ENCODE peak calls at places on chromosomes 1 and 21, in ten cellular contexts. One of them, this sample, is unnamed. For H3K36me3, the result is how much of the 10 kb centered on the place peaks cover.

GRCh38 chr1:231421616-231421970 is 494 bp downstream of the EGLN1 start:
- DNase-seq in stomach: peak
- DNase-seq in left ventricle myocardium inferior: peak
- DNase-seq in CD8-positive, alpha-beta memory T cell: peak
- DNase-seq in cardiac muscle cell: peak
- DNase-seq in IMR-90: peak
- DNase-seq in uterus: peak
- DNase-seq in prostate gland: peak
- DNase-seq in GM23338: no peak
- DNase-seq in PC-9: peak
- DNase-seq in this sample: peak

GRCh38 chr1:227547604-227548397 is 15.6 kb upstream of the ZNF678 start:
- DNase-seq in stomach: no peak
- DNase-seq in left ventricle myocardium inferior: no peak
- DNase-seq in CD8-positive, alpha-beta memory T cell: peak
- DNase-seq in cardiac muscle cell: no peak
- DNase-seq in IMR-90: no peak
- DNase-seq in uterus: no peak
- DNase-seq in prostate gland: no peak
- DNase-seq in GM23338: no peak
- DNase-seq in PC-9: no peak
- DNase-seq in this sample: no peak

GRCh38 chr1:44801491-44802305 is 1.5 kb downstream of the PLK3 start:
- DNase-seq in stomach: no peak
- DNase-seq in left ventricle myocardium inferior: peak
- DNase-seq in CD8-positive, alpha-beta memory T cell: peak
- DNase-seq in cardiac muscle cell: no peak
- DNase-seq in IMR-90: no peak
- DNase-seq in uterus: peak
- DNase-seq in prostate gland: no peak
- DNase-seq in GM23338: no peak
- DNase-seq in PC-9: no peak
- DNase-seq in this sample: no peak

GRCh38 chr1:204130989-204131892 is 20.6 kb downstream of the ETNK2 start:
- DNase-seq in stomach: no peak
- DNase-seq in left ventricle myocardium inferior: no peak
- DNase-seq in CD8-positive, alpha-beta memory T cell: no peak
- DNase-seq in cardiac muscle cell: no peak
- DNase-seq in IMR-90: peak
- DNase-seq in uterus: peak
- DNase-seq in prostate gland: no peak
- DNase-seq in GM23338: peak
- DNase-seq in PC-9: peak
- DNase-seq in this sample: no peak

GRCh38 chr1:67261646-67262045 is 46.0 kb upstream of the IL12RB2 start:
- DNase-seq in stomach: no peak
- DNase-seq in left ventricle myocardium inferior: no peak
- DNase-seq in CD8-positive, alpha-beta memory T cell: no peak
- DNase-seq in cardiac muscle cell: no peak
- DNase-seq in IMR-90: no peak
- DNase-seq in uterus: no peak
- DNase-seq in prostate gland: no peak
- DNase-seq in GM23338: peak
- DNase-seq in PC-9: no peak
- DNase-seq in this sample: peak

GRCh38 chr1:101295212-101295611 is 58.4 kb downstream of the S1PR1 start:
- DNase-seq in stomach: no peak
- DNase-seq in left ventricle myocardium inferior: no peak
- DNase-seq in CD8-positive, alpha-beta memory T cell: no peak
- DNase-seq in cardiac muscle cell: no peak
- DNase-seq in IMR-90: no peak
- DNase-seq in uterus: no peak
- DNase-seq in prostate gland: no peak
- DNase-seq in GM23338: no peak
- DNase-seq in PC-9: peak
- DNase-seq in this sample: no peak

GRCh38 chr1:68359045-68359444 is 90.7 kb downstream of the RPE65 start:
- DNase-seq in stomach: no peak
- DNase-seq in left ventricle myocardium inferior: no peak
- DNase-seq in CD8-positive, alpha-beta memory T cell: no peak
- DNase-seq in cardiac muscle cell: no peak
- DNase-seq in IMR-90: peak
- DNase-seq in uterus: no peak
- DNase-seq in prostate gland: no peak
- DNase-seq in GM23338: no peak
- DNase-seq in PC-9: no peak
- DNase-seq in this sample: no peak

GRCh38 chr1:94339229-94339927 is 78.8 kb upstream of the ABCD3 start:
- DNase-seq in stomach: no peak
- DNase-seq in left ventricle myocardium inferior: no peak
- DNase-seq in CD8-positive, alpha-beta memory T cell: no peak
- DNase-seq in cardiac muscle cell: no peak
- DNase-seq in IMR-90: no peak
- DNase-seq in uterus: no peak
- DNase-seq in prostate gland: no peak
- DNase-seq in GM23338: no peak
- DNase-seq in PC-9: no peak
- DNase-seq in this sample: no peak

GRCh38 chr1:205648212-205648910 is 16.6 kb upstream of the ELK4 start:
- DNase-seq in stomach: no peak
- DNase-seq in left ventricle myocardium inferior: no peak
- DNase-seq in CD8-positive, alpha-beta memory T cell: no peak
- DNase-seq in cardiac muscle cell: peak
- DNase-seq in IMR-90: peak
- DNase-seq in uterus: no peak
- DNase-seq in prostate gland: peak
- DNase-seq in GM23338: no peak
- DNase-seq in PC-9: no peak
- DNase-seq in this sample: no peak

GRCh38 chr21:36122977-36123376 is 11.9 kb upstream of the CBR3 start:
- DNase-seq in stomach: no peak
- DNase-seq in left ventricle myocardium inferior: no peak
- DNase-seq in CD8-positive, alpha-beta memory T cell: no peak
- DNase-seq in cardiac muscle cell: no peak
- DNase-seq in IMR-90: no peak
- DNase-seq in uterus: no peak
- DNase-seq in prostate gland: no peak
- DNase-seq in GM23338: no peak
- DNase-seq in PC-9: no peak
- DNase-seq in this sample: no peak

GRCh38 chr1:32894019-32894600 is 7.1 kb downstream of the TMEM54 start:
- DNase-seq in stomach: no peak
- DNase-seq in left ventricle myocardium inferior: no peak
- DNase-seq in CD8-positive, alpha-beta memory T cell: no peak
- DNase-seq in cardiac muscle cell: no peak
- DNase-seq in IMR-90: no peak
- DNase-seq in uterus: no peak
- DNase-seq in prostate gland: no peak
- DNase-seq in GM23338: peak
- DNase-seq in PC-9: no peak
- DNase-seq in this sample: no peak

GRCh38 chr1:212432706-212433576 is at the start of gene NENF:
- DNase-seq in stomach: peak
- DNase-seq in left ventricle myocardium inferior: peak
- DNase-seq in CD8-positive, alpha-beta memory T cell: peak
- DNase-seq in cardiac muscle cell: peak
- DNase-seq in IMR-90: peak
- DNase-seq in uterus: peak
- DNase-seq in prostate gland: peak
- DNase-seq in GM23338: peak
- DNase-seq in PC-9: peak
- DNase-seq in this sample: peak

GRCh38 chr1:230745071-230745470 is 2.1 kb upstream of the CAPN9 start:
- DNase-seq in stomach: no peak
- DNase-seq in left ventricle myocardium inferior: no peak
- DNase-seq in CD8-positive, alpha-beta memory T cell: no peak
- DNase-seq in cardiac muscle cell: no peak
- DNase-seq in IMR-90: no peak
- DNase-seq in uterus: no peak
- DNase-seq in prostate gland: no peak
- DNase-seq in GM23338: no peak
- DNase-seq in PC-9: no peak
- DNase-seq in this sample: no peak

GRCh38 chr1:208174200-208174599 is 70.0 kb downstream of the PLXNA2 start:
- DNase-seq in stomach: no peak
- DNase-seq in left ventricle myocardium inferior: no peak
- DNase-seq in CD8-positive, alpha-beta memory T cell: no peak
- DNase-seq in cardiac muscle cell: no peak
- DNase-seq in IMR-90: no peak
- DNase-seq in uterus: no peak
- DNase-seq in prostate gland: no peak
- DNase-seq in GM23338: no peak
- DNase-seq in PC-9: no peak
- DNase-seq in this sample: no peak

GRCh38 chr1:2314803-2315710 is 76.3 kb downstream of the MORN1 start:
- DNase-seq in stomach: peak
- DNase-seq in left ventricle myocardium inferior: peak
- DNase-seq in CD8-positive, alpha-beta memory T cell: peak
- DNase-seq in cardiac muscle cell: peak
- DNase-seq in IMR-90: peak
- DNase-seq in uterus: peak
- DNase-seq in prostate gland: no peak
- DNase-seq in GM23338: peak
- DNase-seq in PC-9: peak
- DNase-seq in this sample: peak

DNA sequence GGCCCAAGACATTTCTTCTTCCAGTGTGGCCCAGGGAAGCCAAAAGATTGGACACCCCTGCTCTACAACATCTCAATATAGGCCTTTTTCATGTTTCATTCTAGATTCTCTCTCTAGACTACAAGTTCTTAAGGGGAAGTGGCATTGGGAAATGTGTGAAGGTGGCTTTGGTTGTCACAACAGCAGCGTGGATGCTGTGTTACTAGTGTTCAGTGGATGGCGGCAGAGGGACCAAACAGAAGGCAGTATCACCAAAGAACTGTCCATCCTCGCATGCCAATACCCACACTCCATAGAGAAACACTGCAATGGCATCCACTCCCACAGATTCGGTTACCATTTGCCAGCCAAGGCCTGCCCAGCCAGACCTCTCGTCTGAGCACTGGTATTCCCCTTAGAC is 24.3 kb upstream of the IFNAR2 start:
- DNase-seq in stomach: no peak
- DNase-seq in left ventricle myocardium inferior: no peak
- DNase-seq in CD8-positive, alpha-beta memory T cell: peak
- DNase-seq in cardiac muscle cell: no peak
- DNase-seq in IMR-90: no peak
- DNase-seq in uterus: no peak
- DNase-seq in prostate gland: no peak
- DNase-seq in GM23338: no peak
- DNase-seq in PC-9: no peak
- DNase-seq in this sample: no peak
- H3K4me3 ChIP-seq in stomach: no peak
- H3K4me3 ChIP-seq in left ventricle myocardium inferior: no peak
- H3K4me3 ChIP-seq in CD8-positive, alpha-beta memory T cell: no peak
- H3K4me3 ChIP-seq in cardiac muscle cell: no peak
- H3K4me3 ChIP-seq in IMR-90: no peak
- H3K4me3 ChIP-seq in uterus: no peak
- H3K4me3 ChIP-seq in prostate gland: no peak
- H3K4me3 ChIP-seq in GM23338: no peak
- H3K4me3 ChIP-seq in PC-9: no peak
- H3K4me3 ChIP-seq in this sample: no peak

DNA sequence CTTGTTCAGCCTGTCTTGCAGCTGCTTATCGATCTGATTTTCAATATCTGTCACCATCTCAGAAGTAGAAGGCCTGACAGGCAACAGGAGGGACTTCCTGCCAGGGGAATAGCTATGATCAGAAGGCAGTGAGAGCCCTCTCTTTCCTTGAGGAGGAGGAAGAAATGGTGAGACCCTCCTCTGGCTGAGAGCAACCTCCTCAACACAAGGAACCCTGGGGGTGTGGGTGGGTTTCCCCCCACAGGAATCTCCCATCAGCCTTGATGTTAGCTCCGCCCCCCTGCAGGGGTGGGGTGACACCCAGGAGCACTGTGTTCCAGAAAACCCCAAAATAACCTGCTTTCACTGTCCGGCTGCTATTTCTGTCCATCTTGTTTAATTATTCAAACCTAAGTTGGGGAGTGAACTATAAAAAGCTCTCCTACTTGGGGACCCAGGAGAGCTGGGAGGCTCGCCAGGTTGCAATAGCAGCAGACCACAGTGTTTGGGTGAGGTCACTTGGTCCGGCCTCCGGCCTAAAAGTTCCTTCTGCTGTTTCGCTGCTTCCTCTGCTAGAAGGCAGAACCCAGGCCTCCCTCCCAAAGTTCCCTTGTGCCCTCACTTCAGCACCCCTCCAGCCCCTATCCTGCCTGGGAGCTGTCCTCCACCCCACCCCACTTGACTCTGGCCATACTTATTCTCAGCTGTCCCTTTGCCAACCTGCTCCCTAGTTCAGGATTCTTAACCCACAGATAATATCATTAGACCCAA is 7.8 kb upstream of the MEF2D start:
- DNase-seq in stomach: peak
- DNase-seq in left ventricle myocardium inferior: peak
- DNase-seq in CD8-positive, alpha-beta memory T cell: no peak
- DNase-seq in cardiac muscle cell: no peak
- DNase-seq in IMR-90: peak
- DNase-seq in uterus: peak
- DNase-seq in prostate gland: no peak
- DNase-seq in GM23338: no peak
- DNase-seq in PC-9: no peak
- DNase-seq in this sample: no peak
- H3K27ac ChIP-seq in stomach: peak
- H3K27ac ChIP-seq in left ventricle myocardium inferior: peak
- H3K27ac ChIP-seq in CD8-positive, alpha-beta memory T cell: no peak
- H3K27ac ChIP-seq in cardiac muscle cell: peak
- H3K27ac ChIP-seq in IMR-90: peak
- H3K27ac ChIP-seq in uterus: peak
- H3K27ac ChIP-seq in prostate gland: peak
- H3K27ac ChIP-seq in GM23338: no peak
- H3K27ac ChIP-seq in PC-9: no peak
- H3K27ac ChIP-seq in this sample: no peak

GRCh38 chr1:17632541-17633193 is 93.2 kb downstream of the ARHGEF10L start:
- DNase-seq in stomach: no peak
- DNase-seq in left ventricle myocardium inferior: no peak
- DNase-seq in CD8-positive, alpha-beta memory T cell: no peak
- DNase-seq in cardiac muscle cell: no peak
- DNase-seq in IMR-90: peak
- DNase-seq in uterus: no peak
- DNase-seq in prostate gland: no peak
- DNase-seq in GM23338: no peak
- DNase-seq in PC-9: no peak
- DNase-seq in this sample: no peak
- H3K36me3 ChIP-seq in stomach: half or more
- H3K36me3 ChIP-seq in left ventricle myocardium inferior: half or more
- H3K36me3 ChIP-seq in CD8-positive, alpha-beta memory T cell: under half
- H3K36me3 ChIP-seq in cardiac muscle cell: under half
- H3K36me3 ChIP-seq in IMR-90: under half
- H3K36me3 ChIP-seq in uterus: under half
- H3K36me3 ChIP-seq in prostate gland: under half
- H3K36me3 ChIP-seq in GM23338: under half
- H3K36me3 ChIP-seq in PC-9: under half
- H3K36me3 ChIP-seq in this sample: under half

DNA sequence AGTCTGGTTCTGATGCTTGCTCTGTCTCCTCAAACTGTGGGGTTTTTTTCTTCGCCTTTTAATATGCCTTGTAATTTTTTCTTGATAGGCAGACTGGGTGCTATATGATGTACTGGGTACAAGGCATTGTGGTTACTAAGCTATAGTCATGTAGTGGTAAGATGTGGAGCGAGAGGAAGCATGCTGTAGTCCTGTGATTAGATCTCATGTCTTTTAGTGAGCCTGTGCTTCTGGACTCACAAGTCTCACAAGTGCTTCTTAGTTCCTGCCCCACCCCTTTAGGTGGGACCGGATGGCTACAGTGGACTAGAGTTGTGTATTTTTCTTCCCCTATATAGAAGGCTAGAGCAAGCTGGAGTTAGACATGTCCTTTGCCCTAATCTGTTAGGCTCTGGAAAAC is 178.7 kb downstream of the DNM3 start:
- DNase-seq in stomach: no peak
- DNase-seq in left ventricle myocardium inferior: no peak
- DNase-seq in CD8-positive, alpha-beta memory T cell: no peak
- DNase-seq in cardiac muscle cell: no peak
- DNase-seq in IMR-90: no peak
- DNase-seq in uterus: no peak
- DNase-seq in prostate gland: no peak
- DNase-seq in GM23338: no peak
- DNase-seq in PC-9: no peak
- DNase-seq in this sample: no peak
- H3K4me3 ChIP-seq in stomach: no peak
- H3K4me3 ChIP-seq in left ventricle myocardium inferior: no peak
- H3K4me3 ChIP-seq in CD8-positive, alpha-beta memory T cell: no peak
- H3K4me3 ChIP-seq in cardiac muscle cell: no peak
- H3K4me3 ChIP-seq in IMR-90: no peak
- H3K4me3 ChIP-seq in uterus: no peak
- H3K4me3 ChIP-seq in prostate gland: no peak
- H3K4me3 ChIP-seq in GM23338: no peak
- H3K4me3 ChIP-seq in PC-9: no peak
- H3K4me3 ChIP-seq in this sample: no peak

This sample was measured in effector memory CD4-positive, alpha-beta T cell.